ENCODE peak calls at places on chromosomes 3 and 15, in four cellular contexts. D, Y, J and X are unnamed samples.

GRCh38 chr15:67013696-67014095 is 51.7 kb upstream of the SMAD3 start:
- DNase-seq in Y (peak), D (peak), J (no peak), X (no peak)

GRCh38 chr3:145776782-145777408 is 384.1 kb downstream of the PLOD2 start:
- DNase-seq in D (no peak), Y (peak), J (peak), X (no peak)

GRCh38 chr15:97126556-97127233 is 796.2 kb downstream of the NR2F2 start:
- DNase-seq in Y (no peak), D (no peak), J (no peak), X (no peak)

GRCh38 chr3:18499256-18499655 is 74.1 kb upstream of the SATB1 start:
- DNase-seq in D (no peak), Y (no peak), J (no peak), X (no peak)

GRCh38 chr15:66780172-66780972 is 78.3 kb downstream of the SMAD6 start:
- DNase-seq in D (no peak), J (no peak), Y (peak), X (no peak)

GRCh38 chr15:47620960-47621681 is 96.2 kb upstream of the SEMA6D start:
- DNase-seq in J (no peak), D (no peak), Y (no peak), X (no peak)

GRCh38 chr3:184227481-184227935 is 1.9 kb upstream of the VWA5B2 start:
- DNase-seq in J (no peak), Y (peak), D (no peak), X (no peak)

GRCh38 chr3:59418836-59419235 is 369.0 kb upstream of the CFAP20DC start:
- DNase-seq in J (no peak), D (no peak), Y (no peak), X (no peak)

GRCh38 chr3:72725229-72725628 is 123.0 kb downstream of the SHQ1 start:
- DNase-seq in D (no peak), J (no peak), Y (no peak), X (no peak)

GRCh38 chr15:31339558-31339895 is 12.9 kb downstream of the KLF13 start:
- DNase-seq in Y (no peak), J (no peak), D (no peak), X (no peak)

GRCh38 chr15:36644156-36644896 is 64.9 kb downstream of the CDIN1 start:
- DNase-seq in D (no peak), J (no peak), Y (no peak), X (no peak)

GRCh38 chr15:101393172-101393571 is 96.3 kb downstream of the PCSK6 start:
- DNase-seq in J (no peak), D (no peak), Y (no peak), X (no peak)

GRCh38 chr3:186648851-186649250 is 8.7 kb downstream of the FETUB start:
- DNase-seq in J (no peak), Y (no peak), D (no peak), X (no peak)

GRCh38 chr15:28003302-28004037 is 95.6 kb downstream of the OCA2 start:
- DNase-seq in J (no peak), Y (no peak), D (no peak), X (no peak)

GRCh38 chr15:61750271-61751084 is 309.8 kb downstream of the VPS13C start:
- DNase-seq in J (no peak), D (no peak), Y (no peak), X (no peak)

GRCh38 chr3:14248849-14249523 is 70.4 kb downstream of the LSM3 start:
- DNase-seq in Y (no peak), D (no peak), J (peak), X (no peak)

GRCh38 chr3:112376996-112377395 is 44.0 kb downstream of the CD200 start:
- DNase-seq in J (no peak), D (no peak), Y (peak), X (no peak)

GRCh38 chr3:125434582-125435011 is 59.5 kb upstream of the ZNF148 start:
- DNase-seq in Y (no peak), D (no peak), J (no peak), X (no peak)

GRCh38 chr3:197027151-197027895 is 2.3 kb downstream of the MELTF start:
- DNase-seq in Y (peak), D (no peak), J (no peak), X (peak)

GRCh38 chr3:112582242-112582874 is 20.5 kb downstream of the SLC35A5 start:
- DNase-seq in D (no peak), Y (peak), J (peak), X (no peak)

GRCh38 chr3:159234306-159234705 is 432.5 kb downstream of the MFSD1 start:
- DNase-seq in D (no peak), Y (peak), J (peak), X (no peak)

GRCh38 chr3:115146032-115146417 is 1.1 kb downstream of the ZBTB20 start:
- DNase-seq in Y (peak), D (no peak), J (no peak), X (no peak)
- TF ChIP-seq CTCF in Y (no peak), D (no peak), J (no peak), X (no peak)

DNA sequence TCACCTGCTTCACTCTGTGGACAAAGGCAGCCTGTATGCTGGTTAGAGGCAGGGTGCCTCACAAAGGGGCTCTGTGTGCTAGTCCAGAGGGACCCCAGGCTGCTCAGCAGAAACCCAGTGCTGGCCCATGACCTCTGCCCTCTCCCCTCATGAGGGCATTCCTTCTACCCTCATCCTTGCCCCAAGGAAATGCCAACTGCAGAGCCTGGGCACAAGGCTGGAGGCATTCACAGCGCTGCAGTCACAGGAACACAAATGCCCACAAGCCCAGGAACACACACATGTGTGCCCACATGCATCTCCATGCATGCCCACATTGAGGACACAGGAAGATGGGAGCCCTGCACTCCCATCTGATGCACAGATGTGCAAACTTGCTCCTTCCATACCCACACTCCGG is 3.8 kb downstream of the INKA1 start:
- DNase-seq in J (no peak), Y (no peak), D (no peak), X (no peak)
- H3K4me3 ChIP-seq in J (no peak), Y (no peak), D (no peak), X (no peak)

GRCh38 chr3:170164720-170165119 is 16.8 kb downstream of the PHC3 start:
- DNase-seq in Y (no peak), J (no peak), D (no peak), X (no peak)
- H3K27ac ChIP-seq in Y (no peak), J (no peak), D (no peak), X (no peak)

DNA sequence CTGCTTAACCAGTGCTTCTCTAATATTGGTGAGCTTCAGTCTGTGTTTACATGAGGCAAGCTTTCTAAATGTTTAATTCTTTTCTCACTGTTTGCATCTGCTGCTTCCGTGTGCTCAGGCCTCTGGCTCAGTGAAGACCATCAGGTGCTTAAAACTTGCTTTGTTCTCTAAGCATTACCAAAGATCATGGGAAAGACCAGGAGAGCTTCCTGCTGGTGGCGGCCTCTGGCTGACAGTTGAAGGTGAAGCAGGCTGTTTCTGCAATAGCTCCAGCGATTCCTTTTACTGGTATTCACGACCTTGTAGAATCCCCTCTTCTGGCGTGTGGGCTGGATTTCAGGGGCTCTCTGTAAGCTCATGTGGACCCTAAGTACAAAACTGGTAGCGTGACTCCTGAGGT is 45.1 kb downstream of the EDEM1 start:
- DNase-seq in D (no peak), Y (no peak), J (no peak), X (no peak)
- TF ChIP-seq CTCF in D (no peak), Y (no peak), J (no peak), X (no peak)